ENCODE peak calls at places on chromosomes 1 and 21, in five cellular contexts. T is WTC11, J is K562, E is H1, F is GM12878. L is an unnamed sample.

GRCh38 chr21:41648591-41649031 is 118.2 kb downstream of the RIPK4 start:
- DNase-seq in T (no peak), J (no peak), E (no peak), F (no peak), L (no peak)

GRCh38 chr1:202567747-202568146 is 142.5 kb downstream of the SYT2 start:
- DNase-seq in T (no peak), J (no peak), E (peak), F (no peak), L (no peak)

GRCh38 chr1:149966405-149966804 is 29.7 kb upstream of the MTMR11 start:
- DNase-seq in T (no peak), J (no peak), E (no peak), F (no peak), L (no peak)

GRCh38 chr1:168609133-168609715 is 32.8 kb downstream of the XCL1 start:
- DNase-seq in T (peak), J (no peak), E (no peak), F (no peak), L (no peak)

GRCh38 chr21:40625991-40626390 is 221.0 kb downstream of the DSCAM start:
- DNase-seq in T (no peak), J (no peak), E (no peak), F (no peak), L (no peak)

GRCh38 chr1:230853736-230854135 is 14.6 kb downstream of the C1orf198 start:
- DNase-seq in T (no peak), J (no peak), E (no peak), F (no peak), L (no peak)

GRCh38 chr1:196609114-196609737 is 986 bp upstream of the KCNT2 start:
- DNase-seq in T (peak), J (no peak), E (peak), F (no peak), L (peak)

GRCh38 chr1:109425391-109425790 is 857 bp downstream of the PSMA5 start:
- DNase-seq in T (no peak), J (no peak), E (no peak), F (peak), L (no peak)

GRCh38 chr1:100719490-100719889 is at the start of gene VCAM1:
- DNase-seq in T (peak), J (no peak), E (peak), F (peak), L (no peak)

GRCh38 chr1:75265792-75266191 is 131.6 kb downstream of the LHX8 start:
- DNase-seq in T (no peak), J (peak), E (no peak), F (peak), L (peak)

GRCh38 chr1:25716320-25716719 is 83.7 kb upstream of the SELENON start:
- DNase-seq in T (no peak), J (no peak), E (no peak), F (no peak), L (no peak)

GRCh38 chr1:109832935-109833334 is 69.2 kb upstream of the EPS8L3 start:
- DNase-seq in T (no peak), J (no peak), E (peak), F (no peak), L (no peak)

GRCh38 chr1:6239950-6240768 is 3.8 kb upstream of the HES3 start:
- DNase-seq in T (no peak), J (no peak), E (no peak), F (no peak), L (peak)

GRCh38 chr1:211698161-211699026 is 23.0 kb upstream of the NEK2 start:
- DNase-seq in T (peak), J (peak), E (no peak), F (peak), L (peak)

GRCh38 chr21:46661211-46661625 is 25.7 kb downstream of the PRMT2 start:
- DNase-seq in T (peak), J (no peak), E (peak), F (no peak), L (no peak)

GRCh38 chr1:2949966-2950925 is 71.0 kb upstream of the ACTRT2 start:
- DNase-seq in T (no peak), J (no peak), E (no peak), F (no peak), L (no peak)

GRCh38 chr1:91124290-91124975 is 102.6 kb upstream of the ZNF644 start:
- DNase-seq in T (no peak), J (no peak), E (no peak), F (no peak), L (no peak)

GRCh38 chr1:5620997-5621396 is 371.2 kb downstream of the NPHP4 start:
- DNase-seq in T (peak), J (peak), E (peak), F (no peak), L (peak)

GRCh38 chr1:110240476-110241210 is 30.5 kb downstream of the KCNC4 start:
- DNase-seq in T (no peak), J (no peak), E (no peak), F (no peak), L (no peak)

GRCh38 chr21:19123053-19123452 is 719.5 kb upstream of the TMPRSS15 start:
- DNase-seq in T (no peak), J (no peak), E (no peak), F (no peak), L (no peak)

GRCh38 chr21:35343046-35343816 is 294.1 kb upstream of the RUNX1 start:
- DNase-seq in T (no peak), J (no peak), E (no peak), F (no peak), L (no peak)

GRCh38 chr1:184597652-184598357 is 156.9 kb downstream of the EDEM3 start:
- DNase-seq in T (no peak), J (no peak), E (no peak), F (no peak), L (no peak)

GRCh38 chr1:17837631-17838030 is 82.5 kb downstream of the ACTL8 start:
- DNase-seq in T (no peak), J (no peak), E (no peak), F (no peak), L (no peak)

GRCh38 chr1:150176593-150176992 is 26.9 kb downstream of the PLEKHO1 start:
- DNase-seq in T (no peak), J (no peak), E (no peak), F (no peak), L (no peak)

GRCh38 chr21:36419996-36420395 is 34.8 kb downstream of the CHAF1B start:
- DNase-seq in T (peak), J (peak), E (peak), F (no peak), L (peak)

GRCh38 chr1:16073490-16074104 is at the start of gene FAM131C:
- DNase-seq in T (peak), J (peak), E (no peak), F (no peak), L (no peak)

GRCh38 chr1:9808459-9808858 is 15.3 kb downstream of the CLSTN1 start:
- DNase-seq in T (no peak), J (no peak), E (no peak), F (no peak), L (no peak)

GRCh38 chr1:18537386-18538306 is 56.9 kb downstream of the KLHDC7A start:
- DNase-seq in T (no peak), J (no peak), E (no peak), F (no peak), L (no peak)

GRCh38 chr1:32894681-32895080 is 6.5 kb downstream of the TMEM54 start:
- DNase-seq in T (no peak), J (no peak), E (no peak), F (no peak), L (no peak)

GRCh38 chr1:148372731-148373130 is 110.4 kb downstream of the PPIAL4G start:
- DNase-seq in T (no peak), J (no peak), E (no peak), F (no peak), L (peak)

GRCh38 chr21:43333301-43334062 is 93.4 kb downstream of the SIK1 start:
- DNase-seq in T (peak), J (no peak), E (no peak), F (no peak), L (peak)

GRCh38 chr1:167638064-167638463 is 8.0 kb downstream of the RCSD1 start:
- DNase-seq in T (no peak), J (no peak), E (no peak), F (no peak), L (no peak)

GRCh38 chr1:242402956-242403355 is 121.5 kb downstream of the PLD5 start:
- DNase-seq in T (no peak), J (no peak), E (no peak), F (no peak), L (no peak)

GRCh38 chr1:62904537-62904936 is 120.6 kb downstream of the ATG4C start:
- DNase-seq in T (no peak), J (no peak), E (no peak), F (no peak), L (no peak)

GRCh38 chr1:201500670-201501120 is 6.2 kb downstream of the CSRP1 start:
- DNase-seq in T (no peak), J (no peak), E (no peak), F (no peak), L (no peak)

GRCh38 chr1:44660176-44660575 is 14.1 kb downstream of the TMEM53 start:
- DNase-seq in T (no peak), J (no peak), E (no peak), F (no peak), L (no peak)
- TF ChIP-seq ATF2 in T (no peak), J (no peak), E (no peak), F (no peak), L (no peak)

DNA sequence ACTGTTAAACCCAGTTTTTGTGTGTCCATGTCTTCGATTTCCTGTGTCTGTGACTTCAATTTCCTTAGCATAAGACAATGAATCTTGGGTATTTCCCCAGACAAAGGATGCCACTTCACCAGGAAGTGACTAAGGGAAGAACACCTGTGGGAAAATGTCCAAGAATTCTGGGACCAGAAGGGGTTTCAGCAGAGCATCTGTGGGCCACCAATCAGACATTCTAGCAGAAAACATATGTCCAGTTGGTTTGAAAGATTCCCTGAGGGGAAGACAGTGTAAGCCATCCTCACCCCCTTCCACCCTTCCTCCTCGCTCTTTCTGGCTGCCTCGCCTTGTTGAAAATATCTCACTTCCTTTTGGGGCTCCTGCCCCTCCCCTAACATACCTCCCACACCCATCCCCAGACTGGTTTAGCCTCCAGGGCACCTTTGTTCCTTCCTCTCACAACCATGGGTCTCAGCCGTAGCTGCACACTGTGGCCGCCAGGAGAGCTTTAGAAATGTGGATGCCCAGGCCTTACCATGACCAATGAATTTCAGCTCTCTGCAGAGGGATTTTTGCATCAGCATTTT is 25.5 kb upstream of the IFNAR1 start:
- DNase-seq in T (no peak), J (no peak), E (no peak), F (peak), L (no peak)
- TF ChIP-seq ATF2 in T (no peak), J (no peak), E (no peak), F (no peak), L (no peak)

DNA sequence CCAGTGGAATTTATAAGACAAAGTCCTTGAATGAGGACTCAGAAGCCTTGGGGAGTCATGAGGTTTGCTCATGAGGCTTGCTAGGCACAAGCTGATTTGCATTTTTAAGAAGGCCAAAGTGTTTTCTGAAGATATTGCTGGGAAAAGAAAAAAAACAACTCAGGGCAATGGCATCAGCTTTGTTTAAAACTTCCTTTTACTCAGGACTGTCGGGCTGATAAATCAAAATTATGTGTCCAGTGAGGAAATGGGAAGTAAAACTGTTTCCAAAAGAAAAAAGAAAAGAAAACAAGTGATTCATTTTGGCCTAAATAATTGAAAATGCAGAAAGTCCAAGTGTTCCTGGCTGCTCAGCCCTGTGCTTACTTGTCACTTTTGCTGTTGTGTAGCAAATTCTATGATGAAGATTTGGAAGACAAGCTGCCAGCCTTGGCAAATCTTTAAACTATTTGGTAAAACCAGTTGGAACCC is 282.4 kb downstream of the HLX start:
- DNase-seq in T (no peak), J (no peak), E (no peak), F (no peak), L (no peak)
- TF ChIP-seq ATF2 in T (no peak), J (no peak), E (no peak), F (no peak), L (no peak)

GRCh38 chr1:44389437-44389836 is 15.6 kb upstream of the RNF220 start:
- DNase-seq in T (no peak), J (no peak), E (no peak), F (no peak), L (no peak)

GRCh38 chr1:44390277-44390676 is 14.8 kb upstream of the RNF220 start:
- DNase-seq in T (no peak), J (no peak), E (no peak), F (no peak), L (peak)
- TF ChIP-seq ATF2 in T (no peak), J (no peak), E (no peak), F (no peak), L (no peak)

DNA sequence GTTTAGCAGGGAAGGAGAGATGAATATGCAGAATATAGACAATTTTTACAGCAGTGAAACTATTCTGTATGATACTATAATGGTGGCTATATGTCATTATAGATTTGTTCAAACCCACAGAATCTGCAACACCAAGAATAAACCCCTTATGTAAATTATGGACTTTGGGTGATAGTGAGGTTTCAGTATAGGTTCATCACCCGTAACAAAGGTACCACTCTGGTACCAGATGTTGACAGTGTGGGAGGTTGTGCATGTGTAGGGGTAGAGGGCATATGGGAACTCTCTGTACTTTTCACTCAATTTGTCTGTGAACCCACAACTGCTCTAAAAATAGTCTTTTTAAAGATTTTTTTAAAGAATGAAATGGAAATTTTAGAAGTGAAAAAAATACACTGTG is 29.9 kb upstream of the PRDX6 start:
- DNase-seq in T (no peak), J (no peak), E (no peak), F (no peak), L (no peak)
- TF ChIP-seq ATF2 in T (no peak), J (no peak), E (no peak), F (no peak), L (no peak)

L was measured in HepG2.